ENCODE peak calls at places on chromosomes 5 and 9, in seven cellular contexts. X, S, H, E, Q, V and U are unnamed samples.

GRCh38 chr9:96025995-96026572 is 150.6 kb downstream of the ERCC6L2 start:
- DNase-seq in Q (peak; percentile 60), H (no peak), E (peak; percentile 89), V (no peak), X (no peak), S (no peak), U (no peak)

GRCh38 chr5:43042626-43043399 is 2.7 kb upstream of the ANXA2R start:
- DNase-seq in E (peak; percentile 67), S (no peak), Q (peak; percentile 35), X (peak; percentile 69), V (peak; percentile 85), H (peak; percentile 75), U (peak; percentile 59)

GRCh38 chr5:180670586-180671359 is 21.4 kb upstream of the FLT4 start:
- DNase-seq in V (no peak), Q (peak; percentile 61), X (peak; percentile 22), S (peak; percentile 40), H (no peak), E (peak; percentile 61), U (peak; percentile 62)

GRCh38 chr5:71778678-71779276 is 59.7 kb downstream of the CARTPT start:
- DNase-seq in V (no peak), H (no peak), X (no peak), Q (peak; percentile 52), S (peak; percentile 45), E (no peak), U (no peak)

GRCh38 chr5:94174748-94175411 is 433.5 kb upstream of the POU5F2 start:
- DNase-seq in X (no peak), V (no peak), H (no peak), E (no peak), Q (no peak), S (no peak), U (no peak)

GRCh38 chr5:9546973-9547947 is 1.4 kb upstream of the SEMA5A start:
- DNase-seq in X (peak; percentile 55), V (no peak), Q (no peak), S (no peak), H (peak; percentile 43), E (peak; percentile 59), U (no peak)

GRCh38 chr5:54881286-54882005 is 103.9 kb downstream of the ESM1 start:
- DNase-seq in Q (no peak), E (no peak), V (no peak), S (no peak), X (no peak), H (no peak), U (no peak)

GRCh38 chr5:180818942-180819341 is 16.3 kb upstream of the MGAT1 start:
- DNase-seq in X (no peak), H (no peak), Q (no peak), S (no peak), E (no peak), V (no peak), U (no peak)

GRCh38 chr5:138528208-138528607 is 14.8 kb downstream of the ETF1 start:
- DNase-seq in V (no peak), E (no peak), H (no peak), S (no peak), X (no peak), Q (no peak), U (no peak)

GRCh38 chr9:77305622-77306365 is 128.5 kb downstream of the VPS13A start:
- DNase-seq in S (no peak), Q (no peak), E (no peak), H (no peak), V (no peak), X (no peak), U (no peak)

GRCh38 chr9:109996936-109997580 is 210.9 kb downstream of the C9orf152 start:
- DNase-seq in Q (no peak), H (no peak), S (no peak), V (no peak), X (no peak), E (no peak), U (no peak)

GRCh38 chr5:73592546-73592945 is 27.0 kb downstream of the UTP15 start:
- DNase-seq in V (no peak), E (no peak), X (no peak), H (no peak), Q (no peak), S (no peak), U (no peak)

GRCh38 chr5:76457685-76458491 is 54.8 kb downstream of the IQGAP2 start:
- DNase-seq in S (no peak), V (no peak), E (no peak), H (no peak), X (no peak), Q (peak; percentile 44), U (no peak)

GRCh38 chr9:88041447-88041846 is 67.1 kb upstream of the CDK20 start:
- DNase-seq in V (no peak), H (no peak), E (no peak), Q (peak; percentile 32), X (no peak), S (no peak), U (no peak)

GRCh38 chr5:142107729-142108431 is 699 bp upstream of the NDFIP1 start:
- DNase-seq in S (no peak), X (no peak), E (no peak), H (no peak), Q (no peak), V (no peak), U (no peak)

DNA sequence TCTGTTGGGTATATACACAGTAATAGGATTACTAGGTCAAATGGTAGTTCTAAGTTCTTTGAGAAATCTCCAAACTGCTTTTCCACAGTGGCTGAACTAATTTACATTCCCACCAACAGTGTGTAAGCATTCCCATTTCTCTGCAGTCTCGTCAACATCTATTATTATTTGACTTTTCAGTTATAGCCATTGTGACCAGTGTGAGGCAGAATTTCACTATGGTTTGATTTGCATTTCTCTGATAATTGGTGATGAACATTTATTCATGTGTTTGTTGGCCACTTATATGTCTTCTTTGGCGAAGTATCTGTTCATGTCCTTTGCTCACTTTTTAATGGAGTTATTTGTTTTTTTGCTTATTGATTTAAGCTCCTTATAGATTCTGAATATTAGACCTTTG is 596.2 kb upstream of the DAB2 start:
- DNase-seq in X (no peak), E (no peak), Q (no peak), H (no peak), S (no peak), V (no peak), U (no peak)
- TF ChIP-seq CTCF in X (no peak), E (no peak), Q (peak; percentile 19), H (no peak), S (no peak), V (no peak), U (no peak)

DNA sequence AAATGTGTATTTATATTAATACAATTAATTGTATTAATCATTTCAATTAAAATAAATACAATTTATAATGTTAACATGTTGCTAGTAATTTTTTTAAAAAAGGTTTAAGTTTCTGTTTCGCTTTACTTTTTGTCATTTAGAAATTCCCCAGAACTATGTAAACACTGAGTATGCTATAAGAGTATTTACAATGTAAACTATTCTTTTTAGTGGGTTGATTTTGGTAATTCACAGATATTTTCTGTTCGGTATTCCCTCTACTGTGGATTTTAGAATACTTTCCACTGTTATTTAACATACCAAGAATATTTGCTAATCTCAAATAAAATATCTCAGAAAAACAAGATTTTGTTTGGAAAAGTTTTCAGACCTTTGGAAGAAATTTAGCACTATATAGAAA is 1564.4 kb downstream of the EFNA5 start:
- DNase-seq in H (no peak), V (no peak), X (no peak), S (no peak), E (no peak), Q (no peak), U (no peak)
- H3K27ac ChIP-seq in H (no peak overlapping the region), V (no peak overlapping the region), X (no peak overlapping the region), S (no peak overlapping the region), E (no peak overlapping the region), Q (no peak overlapping the region), U (no peak overlapping the region)

GRCh38 chr9:113600477-113600851 is 136.9 kb downstream of the RGS3 start:
- DNase-seq in Q (no peak), V (no peak), X (no peak), S (no peak), E (no peak), H (no peak), U (no peak)

GRCh38 chr9:113603773-113604172 is 140.2 kb downstream of the RGS3 start:
- DNase-seq in V (no peak), Q (no peak), H (no peak), E (no peak), X (no peak), S (no peak), U (no peak)

GRCh38 chr9:113604393-113604792 is 140.9 kb downstream of the RGS3 start:
- DNase-seq in V (no peak), S (no peak), Q (no peak), H (no peak), E (no peak), X (no peak), U (no peak)

GRCh38 chr9:113600871-113601545 is 137.5 kb downstream of the RGS3 start:
- DNase-seq in S (no peak), V (no peak), E (no peak), X (no peak), Q (no peak), H (no peak), U (no peak)

DNA sequence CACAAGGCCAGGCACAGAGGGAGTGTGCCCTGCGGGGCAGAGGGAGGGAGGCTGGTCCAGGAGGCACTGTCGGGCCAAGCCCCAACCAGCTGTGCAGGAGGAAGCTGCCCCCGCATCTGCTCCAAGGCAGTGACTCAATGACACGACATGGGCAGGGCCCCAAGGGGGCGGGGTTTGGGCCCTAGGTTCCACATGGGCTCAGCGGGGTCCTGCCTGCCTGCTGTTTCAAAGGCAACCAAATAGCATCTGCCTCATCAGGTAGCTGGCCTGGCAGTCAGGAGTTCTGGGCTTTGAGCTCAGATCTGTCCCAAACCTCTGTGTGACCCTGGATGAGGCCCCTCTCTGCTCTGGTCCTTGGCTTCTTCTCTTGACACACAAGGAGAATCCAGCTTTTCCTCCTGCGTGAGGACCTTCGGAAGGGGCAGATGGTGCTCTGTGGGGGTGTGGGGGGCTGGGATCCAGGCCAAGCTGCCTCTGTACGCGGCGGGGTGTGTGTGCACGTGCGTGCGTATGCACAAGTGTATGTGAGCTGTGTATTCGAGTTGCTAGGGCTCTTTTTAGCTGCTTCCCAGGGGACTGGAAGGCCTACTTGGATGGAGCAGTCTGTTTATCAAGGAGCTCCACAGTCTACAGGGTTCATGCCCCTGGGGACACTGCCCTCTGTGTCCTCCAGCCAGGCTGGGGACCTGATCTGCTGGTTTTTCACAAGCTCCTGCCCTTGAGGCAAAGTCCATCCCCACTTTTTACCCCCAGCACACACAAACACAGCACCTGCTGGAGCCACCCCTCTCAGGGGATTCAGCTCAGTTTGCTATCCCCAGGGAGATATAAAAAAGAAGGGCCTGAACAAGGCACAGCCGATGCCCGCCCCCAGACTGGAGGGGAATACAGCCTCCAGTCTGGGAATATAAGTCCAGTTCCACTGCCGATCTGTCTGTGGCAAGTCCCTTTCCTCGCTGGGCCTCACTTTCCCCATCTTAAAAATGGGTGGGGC is 138.9 kb downstream of the RGS3 start:
- DNase-seq in S (no peak), Q (peak; percentile 57), E (peak; percentile 87), X (peak; percentile 48), H (peak; percentile 82), V (peak; percentile 88), U (peak; percentile 58)
- TF ChIP-seq EP300 in S (no peak), Q (no peak), E (no peak), X (no peak), H (no peak), V (no peak), U (no peak)

DNA sequence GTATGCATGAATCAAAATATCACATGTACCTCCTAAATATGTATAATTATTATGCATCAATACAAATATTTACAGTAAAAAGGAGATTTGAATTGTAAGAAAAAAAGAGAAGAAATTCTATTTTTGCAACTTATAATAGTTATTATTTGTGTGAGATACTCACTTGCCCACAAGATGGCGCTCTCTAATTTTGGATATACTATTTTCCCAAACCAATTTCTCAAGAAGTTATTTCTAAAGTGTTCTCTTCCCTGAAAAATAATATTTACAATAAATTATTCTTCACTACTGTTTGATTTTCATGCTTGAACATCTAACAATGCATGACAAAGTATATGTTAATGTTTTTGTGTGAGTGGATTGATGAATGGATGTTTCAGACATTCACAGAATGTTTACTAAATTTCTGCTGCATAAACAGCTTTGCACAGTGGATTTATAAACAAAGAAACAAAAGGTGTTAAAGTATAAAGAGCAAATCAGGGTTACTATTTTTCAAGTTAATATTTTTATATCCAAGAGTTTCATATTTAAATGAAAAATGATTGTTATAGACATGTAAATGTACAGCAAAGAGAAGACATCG is 503.4 kb downstream of the PDE4D start:
- DNase-seq in E (no peak), S (no peak), H (no peak), V (no peak), Q (no peak), X (no peak), U (no peak)
- TF ChIP-seq CTCF in E (no peak), S (peak; percentile 81), H (no peak), V (peak; percentile 42), Q (peak; percentile 88), X (peak; percentile 79), U (no peak)